ENCODE peak calls at places on chromosomes 11 and 22, in five cellular contexts. T is occipital lobe, X is kidney, R is fibroblast of pulmonary artery, K is GM20000. O is an unnamed sample.

GRCh38 chr11:121231576-121232278 is 60.8 kb upstream of the SC5D start:
- DNase-seq in T (no peak), X (no peak), R (no peak), K (no peak), O (no peak)

GRCh38 chr11:33944693-33945424 is 53.0 kb upstream of the LMO2 start:
- DNase-seq in T (no peak), X (no peak), R (no peak), K (no peak), O (no peak)

GRCh38 chr11:76329084-76329648 is 51.8 kb downstream of the THAP12 start:
- DNase-seq in T (no peak), X (no peak), R (peak; percentile 56), K (no peak), O (peak; percentile 44)

GRCh38 chr11:88424881-88425280 is 87.3 kb upstream of the CTSC start:
- DNase-seq in T (no peak), X (no peak), R (no peak), K (no peak), O (no peak)

GRCh38 chr22:32861330-32861729 is 59.8 kb downstream of the TIMP3 start:
- DNase-seq in T (no peak), X (no peak), R (no peak), K (no peak), O (no peak)

GRCh38 chr11:125110996-125111340 is 458 bp downstream of the TMEM218 start:
- DNase-seq in T (no peak), X (no peak), R (no peak), K (no peak), O (peak; percentile 11)

GRCh38 chr11:67649634-67650540 is 643 bp downstream of the ACY3 start:
- DNase-seq in T (no peak), X (peak; percentile 46), R (no peak), K (no peak), O (no peak)

GRCh38 chr11:64924910-64925284 is 408 bp downstream of the PPP2R5B start:
- DNase-seq in T (no peak), X (no peak), R (no peak), K (peak; percentile 63), O (no peak)

GRCh38 chr11:86116386-86116726 is 47.5 kb upstream of the PICALM start:
- DNase-seq in T (no peak), X (no peak), R (peak; percentile 70), K (peak; percentile 86), O (peak; percentile 90)